ENCODE peak calls at places on chromosomes 11 and 22, in five cellular contexts. X is body of pancreas, Q is prostate gland, P is A549, T is HCT116. I is an unnamed sample.
A peak's percentile ranks its signal among the peaks of the same experiment; 100 is the strongest.

GRCh38 chr11:43486141-43486540 is 127.4 kb downstream of the TTC17 start:
- DNase-seq in X (no peak), Q (no peak), P (no peak), T (no peak), I (no peak)

GRCh38 chr11:63609536-63609935 is 4.7 kb downstream of the PLAAT3 start:
- DNase-seq in X (no peak), Q (no peak), P (no peak), T (no peak), I (no peak)

GRCh38 chr22:28943501-28943879 is 60.1 kb downstream of the ZNRF3 start:
- DNase-seq in X (no peak), Q (no peak), P (no peak), T (no peak), I (no peak)

GRCh38 chr22:26065847-26066246 is 103.4 kb upstream of the SEZ6L start:
- DNase-seq in X (no peak), Q (no peak), P (no peak), T (no peak), I (no peak)

GRCh38 chr11:79439430-79439892 is 1.4 kb downstream of the TENM4 start:
- DNase-seq in X (no peak), Q (no peak), P (no peak), T (no peak), I (peak; percentile 60)

GRCh38 chr11:134228625-134229024 is 4.2 kb downstream of the VPS26B start:
- DNase-seq in X (no peak), Q (no peak), P (no peak), T (no peak), I (no peak)

GRCh38 chr11:101583180-101584128 is at the start of gene TRPC6:
- DNase-seq in X (no peak), Q (peak; percentile 39), P (peak; percentile 43), T (no peak), I (peak; percentile 85)

GRCh38 chr22:49582171-49582570 is 245.5 kb downstream of the BRD1 start:
- DNase-seq in X (no peak), Q (no peak), P (no peak), T (no peak), I (no peak)

GRCh38 chr11:64843971-64844329 is 503 bp downstream of the CDC42BPG start:
- DNase-seq in X (peak; percentile 40), Q (no peak), P (no peak), T (no peak), I (no peak)

GRCh38 chr22:40409613-40410113 is 39.3 kb downstream of the SGSM3 start:
- DNase-seq in X (no peak), Q (no peak), P (no peak), T (no peak), I (no peak)

GRCh38 chr22:48380016-48380665 is 1447.5 kb downstream of the BRD1 start:
- DNase-seq in X (no peak), Q (no peak), P (no peak), T (no peak), I (no peak)

GRCh38 chr22:44589831-44590230 is 91.8 kb upstream of the RTL6 start:
- DNase-seq in X (no peak), Q (no peak), P (no peak), T (no peak), I (no peak)

GRCh38 chr11:77198440-77198849 is 70.4 kb downstream of the MYO7A start:
- DNase-seq in X (peak; percentile 9), Q (no peak), P (peak; percentile 53), T (peak; percentile 48), I (peak; percentile 19)

GRCh38 chr22:48596111-48596860 is 1231.4 kb downstream of the BRD1 start:
- DNase-seq in X (no peak), Q (no peak), P (no peak), T (no peak), I (no peak)

GRCh38 chr22:32043391-32043790 is 330 bp downstream of the SLC5A1 start:
- DNase-seq in X (no peak), Q (no peak), P (no peak), T (no peak), I (no peak)

GRCh38 chr22:35630387-35630793 is 13.3 kb upstream of the MB start:
- DNase-seq in X (no peak), Q (no peak), P (peak; percentile 66), T (peak; percentile 38), I (peak; percentile 30)

GRCh38 chr22:37638351-37639069 is 959 bp upstream of the SH3BP1 start:
- DNase-seq in X (no peak), Q (no peak), P (no peak), T (no peak), I (no peak)

GRCh38 chr22:17218341-17218740 is 894 bp downstream of the ADA2 start:
- DNase-seq in X (no peak), Q (no peak), P (no peak), T (no peak), I (no peak)

GRCh38 chr22:25555506-25556060 is 8.9 kb upstream of the GRK3 start:
- DNase-seq in X (no peak), Q (no peak), P (no peak), T (no peak), I (peak; percentile 70)

GRCh38 chr11:32888805-32889204 is 3.8 kb upstream of the QSER1 start:
- DNase-seq in X (no peak), Q (no peak), P (no peak), T (no peak), I (no peak)

GRCh38 chr22:32964411-32965057 is 93.6 kb downstream of the SYN3 start:
- DNase-seq in X (no peak), Q (no peak), P (no peak), T (no peak), I (no peak)

GRCh38 chr11:95154514-95154913 is 64.9 kb downstream of the ENDOD1 start:
- DNase-seq in X (peak; percentile 40), Q (peak; percentile 52), P (peak; percentile 62), T (peak; percentile 41), I (peak; percentile 68)

GRCh38 chr11:7573558-7574296 is 59.9 kb downstream of the PPFIBP2 start:
- DNase-seq in X (no peak), Q (no peak), P (peak; percentile 47), T (no peak), I (no peak)

GRCh38 chr11:102469196-102469821 is 16.7 kb upstream of the TMEM123 start:
- DNase-seq in X (peak; percentile 39), Q (no peak), P (no peak), T (no peak), I (peak; percentile 45)

GRCh38 chr11:43823851-43824250 is 56.8 kb upstream of the ALKBH3 start:
- DNase-seq in X (no peak), Q (no peak), P (no peak), T (no peak), I (no peak)

GRCh38 chr11:121555172-121555571 is 102.4 kb upstream of the SORL1-AS1 start:
- DNase-seq in X (no peak), Q (no peak), P (no peak), T (no peak), I (no peak)

GRCh38 chr22:37043828-37044538 is 7.6 kb upstream of the KCTD17 start:
- DNase-seq in X (peak; percentile 93), Q (peak; percentile 76), P (peak; percentile 82), T (peak; percentile 47), I (peak; percentile 82)

GRCh38 chr11:78354741-78355705 is 62.6 kb downstream of the GAB2 start:
- DNase-seq in X (no peak), Q (no peak), P (no peak), T (no peak), I (no peak)

DNA sequence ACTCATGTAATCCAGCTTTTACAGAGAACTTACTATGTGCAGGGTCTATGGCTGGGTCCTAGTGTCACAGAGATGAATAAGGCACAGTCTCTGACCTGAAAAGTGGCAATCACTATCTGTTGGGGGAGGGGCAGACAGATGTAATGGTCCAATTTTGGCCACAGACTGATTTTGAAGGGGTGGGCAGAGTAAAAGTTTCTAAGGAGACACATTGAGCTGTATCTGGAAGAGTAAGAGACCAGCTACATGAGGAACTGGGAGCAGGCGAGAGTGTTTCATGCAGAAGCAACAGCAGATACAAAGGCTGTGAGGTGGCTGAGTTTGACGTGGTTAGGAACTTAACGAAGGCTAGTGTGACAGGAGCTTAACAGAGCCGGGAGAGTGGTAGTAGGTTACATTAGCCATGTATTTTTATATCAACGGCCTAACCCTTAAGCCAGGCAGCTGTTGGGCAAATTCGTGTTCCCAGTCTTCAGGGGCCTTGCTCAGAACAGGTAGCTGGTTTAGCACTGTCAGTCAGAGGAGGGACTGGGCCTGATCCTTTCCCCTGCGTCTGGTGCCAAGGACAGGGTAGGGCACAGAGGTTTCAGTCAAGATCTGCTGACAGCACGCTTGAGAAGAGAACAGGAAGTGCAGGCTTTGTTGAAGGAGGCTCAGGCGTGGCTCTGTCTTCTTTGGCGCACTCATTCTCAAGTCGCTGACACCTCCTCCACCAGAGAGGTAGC is 1.4 kb upstream of the STIM1 start:
- DNase-seq in X (peak; percentile 45), Q (peak; percentile 41), P (no peak), T (no peak), I (peak; percentile 82)
- TF ChIP-seq POLR2A in X (no peak), Q (no peak), P (no peak), T (no peak), I (peak; percentile 20)

GRCh38 chr11:119377112-119377901 is 4.2 kb downstream of the USP2 start:
- DNase-seq in X (peak; percentile 19), Q (no peak), P (no peak), T (no peak), I (no peak)
- H3K4me1 ChIP-seq in X (peaks cover 85% of the 10 kb centered on the region), Q (peaks cover 14% of the 10 kb centered on the region), P (peaks cover 10% of the 10 kb centered on the region), T (peaks cover 35% of the 10 kb centered on the region), I (peaks cover 41% of the 10 kb centered on the region)

GRCh38 chr11:75291741-75292140 is 51.2 kb downstream of the TPBGL start:
- DNase-seq in X (no peak), Q (no peak), P (no peak), T (no peak), I (no peak)

GRCh38 chr11:75288846-75289760 is 48.5 kb downstream of the TPBGL start:
- DNase-seq in X (no peak), Q (peak; percentile 78), P (no peak), T (no peak), I (no peak)

GRCh38 chr11:75289919-75290318 is 49.3 kb downstream of the TPBGL start:
- DNase-seq in X (no peak), Q (no peak), P (no peak), T (no peak), I (no peak)

GRCh38 chr11:75293903-75294302 is 53.3 kb downstream of the TPBGL start:
- DNase-seq in X (no peak), Q (no peak), P (no peak), T (no peak), I (no peak)

DNA sequence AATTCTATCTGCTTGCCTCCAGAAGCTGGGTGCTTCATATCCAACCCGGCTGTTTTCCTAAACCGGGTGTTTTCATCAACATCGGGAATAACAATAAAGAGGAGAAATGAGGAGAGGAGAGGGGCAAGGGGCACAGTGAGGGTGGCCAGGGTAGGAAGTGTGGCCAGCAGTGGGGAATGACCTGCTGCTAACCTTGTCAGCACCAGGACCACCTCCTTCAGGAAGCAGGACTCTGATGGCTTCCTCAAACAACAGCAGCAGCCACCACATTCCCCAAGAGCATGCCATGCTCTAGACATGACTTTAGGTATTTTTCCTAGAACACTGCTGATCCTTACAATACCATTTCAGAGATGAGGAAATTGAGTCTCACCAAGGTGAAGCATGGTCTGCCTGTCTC is 52.4 kb downstream of the TPBGL start:
- DNase-seq in X (no peak), Q (no peak), P (no peak), T (no peak), I (no peak)
- TF ChIP-seq POLR2A in X (no peak), Q (no peak), P (no peak), T (no peak), I (no peak)

DNA sequence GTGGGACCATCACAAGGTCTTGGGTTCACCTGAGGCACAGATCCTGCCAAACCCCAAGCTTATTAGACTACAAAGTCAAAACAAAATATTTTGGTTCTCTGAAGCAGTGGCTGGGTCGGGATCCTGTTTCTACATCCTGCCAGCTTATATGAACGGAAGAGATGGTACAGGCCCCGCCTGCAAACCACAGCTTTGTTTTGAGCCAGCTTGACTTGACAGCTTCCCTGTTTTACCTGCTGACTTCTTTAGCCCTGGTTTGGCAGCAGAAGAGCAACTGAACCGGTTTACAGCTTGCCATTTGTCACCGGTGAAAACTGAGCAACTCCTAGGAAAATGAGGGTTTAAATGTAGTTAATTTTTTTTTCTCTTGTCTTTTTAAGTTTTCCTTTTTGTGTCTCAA is 11.4 kb downstream of the PACS1 start:
- DNase-seq in X (peak; percentile 76), Q (peak; percentile 92), P (no peak), T (no peak), I (peak; percentile 53)
- H3K4me1 ChIP-seq in X (peaks cover 51% of the 10 kb centered on the region), Q (peaks cover 12% of the 10 kb centered on the region), P (peaks cover 84% of the 10 kb centered on the region), T (peaks cover 62% of the 10 kb centered on the region), I (peaks cover 56% of the 10 kb centered on the region)

I was measured in thyroid gland.